ENCODE peak calls at places on chromosomes 6 and 20, in five cellular contexts. K is right cardiac atrium, S is heart right ventricle, I is suprapubic skin, J is H9. O is an unnamed sample.

GRCh38 chr6:153503810-153504209 is 372.7 kb upstream of the RGS17 start:
- DNase-seq in K (no peak), S (no peak), I (no peak), J (peak; percentile 56), O (no peak)

GRCh38 chr6:31908791-31909190 is 6.9 kb upstream of the ZBTB12 start:
- DNase-seq in K (no peak), S (no peak), I (no peak), J (no peak), O (no peak)

GRCh38 chr6:147361582-147361981 is 146.9 kb upstream of the SAMD5 start:
- DNase-seq in K (no peak), S (no peak), I (no peak), J (no peak), O (no peak)

GRCh38 chr6:24205020-24205492 is 79.0 kb downstream of the NRSN1 start:
- DNase-seq in K (no peak), S (no peak), I (no peak), J (no peak), O (no peak)

GRCh38 chr6:144939926-144940325 is 654.8 kb downstream of the UTRN start:
- DNase-seq in K (no peak), S (no peak), I (no peak), J (no peak), O (no peak)

GRCh38 chr6:30643656-30644055 is 3.3 kb upstream of the C6orf136 start:
- DNase-seq in K (no peak), S (no peak), I (no peak), J (no peak), O (no peak)

GRCh38 chr6:16496982-16497823 is 258.8 kb downstream of the GMPR start:
- DNase-seq in K (no peak), S (no peak), I (no peak), J (no peak), O (no peak)

GRCh38 chr6:168165373-168165772 is 86.4 kb upstream of the FRMD1 start:
- DNase-seq in K (no peak), S (no peak), I (peak; percentile 57), J (no peak), O (no peak)

GRCh38 chr6:143545976-143546547 is 34.5 kb upstream of the FUCA2 start:
- DNase-seq in K (no peak), S (no peak), I (no peak), J (no peak), O (no peak)

GRCh38 chr20:32820000-32820697 is 395 bp downstream of the MAPRE1 start:
- DNase-seq in K (peak; percentile 77), S (no peak), I (peak; percentile 82), J (peak; percentile 92), O (peak; percentile 78)

GRCh38 chr6:143634486-143634885 is 43.3 kb upstream of the PHACTR2 start:
- DNase-seq in K (no peak), S (no peak), I (no peak), J (no peak), O (no peak)

GRCh38 chr6:147508073-147508870 is at the start of gene SAMD5:
- DNase-seq in K (peak; percentile 72), S (peak; percentile 71), I (no peak), J (peak; percentile 76), O (peak; percentile 59)

GRCh38 chr20:56788041-56788670 is 159.1 kb downstream of the TFAP2C start:
- DNase-seq in K (no peak), S (no peak), I (no peak), J (no peak), O (no peak)

GRCh38 chr20:57473246-57474042 is 51.5 kb downstream of the CTCFL start:
- DNase-seq in K (no peak), S (no peak), I (peak; percentile 78), J (no peak), O (peak; percentile 66)

GRCh38 chr6:108518714-108519576 is 41.8 kb upstream of the FOXO3 start:
- DNase-seq in K (no peak), S (no peak), I (no peak), J (peak; percentile 51), O (no peak)

GRCh38 chr6:16677458-16677857 is 83.8 kb downstream of the ATXN1 start:
- DNase-seq in K (no peak), S (no peak), I (no peak), J (no peak), O (no peak)

GRCh38 chr6:31822038-31822821 is 5.3 kb upstream of the HSPA1B start:
- DNase-seq in K (peak; percentile 88), S (peak; percentile 78), I (peak; percentile 94), J (peak; percentile 76), O (peak; percentile 86)

GRCh38 chr6:126071000-126071647 is 84.8 kb downstream of the TRMT11 start:
- DNase-seq in K (no peak), S (no peak), I (no peak), J (no peak), O (no peak)

GRCh38 chr6:129774697-129775447 is 64.9 kb upstream of the ARHGAP18 start:
- DNase-seq in K (peak; percentile 48), S (peak; percentile 41), I (no peak), J (peak; percentile 86), O (peak; percentile 57)

GRCh38 chr20:49697071-49697470 is 16.6 kb downstream of the B4GALT5 start:
- DNase-seq in K (no peak), S (no peak), I (no peak), J (no peak), O (no peak)

GRCh38 chr6:147173140-147173539 is 31.1 kb upstream of the STXBP5 start:
- DNase-seq in K (no peak), S (no peak), I (no peak), J (no peak), O (no peak)

GRCh38 chr6:15464211-15464725 is 198.6 kb downstream of the DTNBP1 start:
- DNase-seq in K (no peak), S (peak; percentile 24), I (no peak), J (peak; percentile 57), O (no peak)

GRCh38 chr20:51189814-51190782 is 167.2 kb upstream of the KCNG1 start:
- DNase-seq in K (no peak), S (no peak), I (no peak), J (peak; percentile 17), O (no peak)

GRCh38 chr6:53168516-53169257 is 20.0 kb upstream of the GCM1 start:
- DNase-seq in K (no peak), S (no peak), I (no peak), J (no peak), O (no peak)

GRCh38 chr20:60034231-60035110 is 76.2 kb downstream of the CDH26 start:
- DNase-seq in K (no peak), S (peak; percentile 58), I (no peak), J (no peak), O (no peak)

GRCh38 chr20:4812641-4813075 is 90.9 kb downstream of the PRND start:
- DNase-seq in K (no peak), S (no peak), I (no peak), J (no peak), O (no peak)

GRCh38 chr6:138434915-138435314 is 30.9 kb downstream of the HEBP2 start:
- DNase-seq in K (no peak), S (no peak), I (no peak), J (no peak), O (no peak)

GRCh38 chr6:11729083-11729482 is 49.5 kb downstream of the ADTRP start:
- DNase-seq in K (no peak), S (no peak), I (no peak), J (no peak), O (no peak)

GRCh38 chr6:43263314-43264178 is 20.3 kb downstream of the TTBK1 start:
- DNase-seq in K (peak; percentile 73), S (peak; percentile 76), I (no peak), J (peak; percentile 88), O (peak; percentile 82)

GRCh38 chr6:2718334-2719052 is 32.2 kb downstream of the MYLK4 start:
- DNase-seq in K (no peak), S (no peak), I (no peak), J (no peak), O (no peak)

GRCh38 chr20:62816031-62816878 is 595 bp upstream of the COL9A3 start:
- DNase-seq in K (no peak), S (no peak), I (no peak), J (peak; percentile 92), O (no peak)
- H3K27ac ChIP-seq in K (no peak overlapping the region), S (no peak overlapping the region), I (no peak overlapping the region), J (no peak overlapping the region), O (no peak overlapping the region)

DNA sequence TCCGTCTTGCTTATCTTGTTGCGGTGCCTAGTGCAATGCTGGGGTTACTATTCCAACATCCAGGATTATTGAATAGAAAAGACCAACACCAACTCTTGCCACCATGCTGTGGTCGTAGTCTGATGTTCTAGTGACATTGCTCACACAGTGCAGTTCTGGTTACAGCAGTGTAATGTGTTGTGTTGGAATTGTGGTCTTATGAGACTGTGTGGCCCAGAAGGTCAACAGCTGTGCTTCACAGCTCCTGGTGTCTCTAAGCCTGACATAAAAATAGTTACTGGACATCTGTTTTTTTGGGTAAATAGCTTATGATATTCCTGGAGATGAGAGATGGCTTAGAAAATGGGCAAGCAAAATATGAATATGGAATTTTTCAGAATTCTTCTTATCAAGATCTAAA is 57.6 kb downstream of the SLC22A2 start:
- DNase-seq in K (no peak), S (no peak), I (no peak), J (no peak), O (no peak)
- H3K27ac ChIP-seq in K (no peak overlapping the region), S (no peak overlapping the region), I (no peak overlapping the region), J (no peak overlapping the region), O (no peak overlapping the region)

GRCh38 chr6:131954099-131954774 is 3.1 kb upstream of the CCN2 start:
- DNase-seq in K (no peak), S (no peak), I (no peak), J (no peak), O (no peak)

GRCh38 chr6:131955876-131956275 is 4.7 kb upstream of the CCN2 start:
- DNase-seq in K (no peak), S (no peak), I (no peak), J (peak; percentile 44), O (no peak)

GRCh38 chr6:131954775-131955107 is 3.6 kb upstream of the CCN2 start:
- DNase-seq in K (peak; percentile 47), S (no peak), I (no peak), J (no peak), O (peak; percentile 63)

GRCh38 chr6:131952886-131953509 is 1.8 kb upstream of the CCN2 start:
- DNase-seq in K (no peak), S (no peak), I (no peak), J (peak; percentile 49), O (no peak)

DNA sequence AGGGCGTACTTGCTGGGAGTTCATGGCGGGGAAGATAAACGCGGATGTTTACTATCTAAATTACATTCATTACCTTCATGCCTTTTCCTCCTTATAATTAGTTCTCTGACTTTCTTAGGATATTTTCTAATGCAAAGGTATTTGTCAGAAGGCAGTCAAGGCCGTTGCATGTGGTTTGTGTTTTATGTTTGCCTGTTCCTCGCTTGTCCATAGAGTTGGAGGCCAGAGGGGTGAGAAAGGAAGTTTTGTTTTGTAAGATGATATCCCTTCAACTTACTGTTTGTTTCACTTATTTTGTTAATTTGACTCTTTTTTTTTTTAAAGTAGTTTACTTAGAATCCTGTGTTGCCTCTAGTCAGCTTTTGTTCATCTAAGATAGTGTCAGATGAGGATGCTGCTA is 4.0 kb upstream of the CCN2 start:
- DNase-seq in K (no peak), S (no peak), I (no peak), J (no peak), O (no peak)
- H3K27ac ChIP-seq in K (no peak overlapping the region), S (peak overlapping the region; percentile 64), I (no peak overlapping the region), J (no peak overlapping the region), O (peak overlapping the region; percentile 47)

DNA sequence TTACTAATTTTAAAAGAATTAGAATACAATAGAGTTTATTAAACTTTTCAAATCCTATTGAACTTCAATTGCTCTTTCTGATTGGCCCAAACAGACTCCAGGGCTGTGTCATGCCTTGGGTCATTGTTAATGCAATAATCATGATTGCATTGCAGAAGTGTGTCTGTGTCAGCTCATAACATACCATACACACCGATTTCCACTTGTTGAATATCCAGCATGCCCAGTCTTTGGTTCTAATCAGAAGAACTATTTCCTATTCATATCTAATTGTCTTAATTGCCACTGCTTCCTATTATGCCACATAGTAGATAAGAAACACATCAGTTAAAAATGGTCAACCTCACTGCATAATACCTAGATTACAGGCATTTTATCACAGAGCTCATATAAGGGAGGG is 106.1 kb upstream of the JAG1 start:
- DNase-seq in K (no peak), S (no peak), I (no peak), J (no peak), O (no peak)
- H3K27ac ChIP-seq in K (no peak overlapping the region), S (no peak overlapping the region), I (no peak overlapping the region), J (no peak overlapping the region), O (no peak overlapping the region)